ENCODE peak calls at places on chromosomes 12 and 14, in four cellular contexts. D is prostate gland; J is CD8-positive, alpha-beta T cell; A is mesenchymal stem cell. R is an unnamed sample.
A peak's percentile ranks its signal among the peaks of the same experiment; 100 is the strongest.

GRCh38 chr14:69669375-69669774 is 58.0 kb downstream of the SUSD6 start:
- DNase-seq in D (no peak), J (no peak), A (no peak), R (no peak)

GRCh38 chr12:89468017-89468416 is 56.6 kb downstream of the GALNT4 start:
- DNase-seq in D (no peak), J (no peak), A (no peak), R (no peak)

GRCh38 chr12:108605690-108606406 is 8.0 kb upstream of the TMEM119 start:
- DNase-seq in D (no peak), J (no peak), A (no peak), R (peak; percentile 34)

GRCh38 chr14:38291681-38292459 is 36.0 kb upstream of the CLEC14A start:
- DNase-seq in D (no peak), J (no peak), A (peak; percentile 30), R (no peak)

GRCh38 chr12:24469089-24469488 is 479.8 kb downstream of the BCAT1 start:
- DNase-seq in D (no peak), J (no peak), A (no peak), R (no peak)

GRCh38 chr14:92939699-92940098 is 16.7 kb downstream of the CHGA start:
- DNase-seq in D (no peak), J (no peak), A (no peak), R (no peak)

GRCh38 chr12:4037747-4038312 is 164.6 kb upstream of the PARP11 start:
- DNase-seq in D (peak; percentile 59), J (no peak), A (peak; percentile 47), R (peak; percentile 89)

GRCh38 chr14:75068294-75069020 is 984 bp upstream of the ZC2HC1C start:
- DNase-seq in D (no peak), J (no peak), A (no peak), R (no peak)

GRCh38 chr12:51341259-51342007 is 5.0 kb downstream of the CELA1 start:
- DNase-seq in D (peak; percentile 50), J (peak; percentile 83), A (peak; percentile 76), R (peak; percentile 89)

GRCh38 chr12:24349051-24349780 is 399.7 kb upstream of the SOX5 start:
- DNase-seq in D (no peak), J (no peak), A (no peak), R (no peak)

GRCh38 chr12:88336071-88336768 is 194.1 kb downstream of the TMTC3 start:
- DNase-seq in D (no peak), J (no peak), A (no peak), R (no peak)

GRCh38 chr12:12519599-12519998 is 43.1 kb downstream of the DUSP16 start:
- DNase-seq in D (no peak), J (no peak), A (no peak), R (no peak)

GRCh38 chr12:43988838-43989560 is 153.1 kb downstream of the TMEM117 start:
- DNase-seq in D (no peak), J (no peak), A (no peak), R (no peak)

GRCh38 chr14:83825836-83826235 is 1704.1 kb upstream of the FLRT2 start:
- DNase-seq in D (no peak), J (no peak), A (no peak), R (no peak)

GRCh38 chr14:83828406-83828805 is 1701.5 kb upstream of the FLRT2 start:
- DNase-seq in D (no peak), J (no peak), A (no peak), R (no peak)

GRCh38 chr14:83827383-83827782 is 1702.6 kb upstream of the FLRT2 start:
- DNase-seq in D (no peak), J (no peak), A (no peak), R (no peak)

GRCh38 chr14:83826838-83827237 is 1703.1 kb upstream of the FLRT2 start:
- DNase-seq in D (no peak), J (no peak), A (peak; percentile 26), R (no peak)
- H3K9me3 ChIP-seq in D (no peaks in the 10 kb centered on the region), J (no peaks in the 10 kb centered on the region), A (no peaks in the 10 kb centered on the region), R (peaks cover 4% of the 10 kb centered on the region)

GRCh38 chr12:133124674-133125073 is 5.4 kb downstream of the ZNF891 start:
- DNase-seq in D (no peak), J (no peak), A (no peak), R (no peak)
- H3K9me3 ChIP-seq in D (peaks cover 15% of the 10 kb centered on the region), J (peaks cover 60% of the 10 kb centered on the region), A (peaks cover 88% of the 10 kb centered on the region), R (peaks cover 24% of the 10 kb centered on the region)

GRCh38 chr12:73221836-73222235 is 949.7 kb downstream of the TRHDE start:
- DNase-seq in D (no peak), J (no peak), A (no peak), R (no peak)

GRCh38 chr12:73221398-73221797 is 949.2 kb downstream of the TRHDE start:
- DNase-seq in D (no peak), J (no peak), A (no peak), R (no peak)

GRCh38 chr12:73225941-73226340 is 953.8 kb downstream of the TRHDE start:
- DNase-seq in D (no peak), J (no peak), A (no peak), R (no peak)

GRCh38 chr12:73226585-73226984 is 954.4 kb downstream of the TRHDE start:
- DNase-seq in D (no peak), J (no peak), A (no peak), R (no peak)

DNA sequence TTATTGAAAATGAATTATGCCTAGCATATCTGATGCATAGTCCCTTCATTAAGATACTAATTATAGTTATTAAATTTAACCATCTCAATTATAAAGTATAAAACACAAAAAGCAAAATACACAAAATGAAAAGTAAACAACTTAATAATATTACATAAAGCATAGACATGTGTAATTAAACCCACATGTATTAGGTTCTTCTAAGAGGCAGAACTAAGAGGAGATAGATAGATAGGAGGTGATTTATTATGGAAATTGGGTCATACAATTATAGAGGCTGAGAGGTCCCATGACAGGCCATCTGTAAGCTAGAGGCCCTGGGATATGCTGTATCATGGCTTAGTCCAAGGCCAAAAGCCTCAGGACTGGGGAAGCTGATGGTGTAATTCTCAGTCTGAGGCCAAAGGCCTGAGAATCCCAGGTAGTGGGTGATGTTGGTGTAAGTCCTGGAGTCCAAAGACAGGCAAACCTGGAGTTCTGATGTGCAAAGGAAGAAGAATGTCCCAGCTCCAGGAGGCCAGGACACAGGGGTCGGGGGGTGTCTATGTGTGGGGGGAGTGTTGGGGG is 953.3 kb downstream of the TRHDE start:
- DNase-seq in D (no peak), J (no peak), A (no peak), R (no peak)
- H3K9me3 ChIP-seq in D (no peaks in the 10 kb centered on the region), J (no peaks in the 10 kb centered on the region), A (peaks cover 15% of the 10 kb centered on the region), R (peaks cover 2% of the 10 kb centered on the region)

DNA sequence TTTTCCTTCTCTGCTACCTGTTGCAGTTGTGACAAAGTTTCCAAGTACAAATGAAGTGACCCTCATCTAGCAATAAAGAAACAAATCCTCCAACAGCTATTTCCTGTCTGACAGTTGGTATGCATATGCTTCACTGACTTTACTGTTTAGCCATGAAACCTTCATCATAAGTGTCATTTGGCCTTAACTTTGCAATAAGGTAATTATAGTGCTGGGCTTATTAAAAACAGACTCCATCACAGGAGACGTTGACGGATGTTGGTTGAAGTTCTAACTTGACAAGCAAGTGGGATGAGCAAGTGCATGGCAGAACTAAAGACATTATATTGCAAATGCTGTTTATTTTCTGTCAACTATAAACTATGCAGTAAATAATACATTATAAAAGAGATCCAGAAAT is 425.2 kb downstream of the RPS29 start:
- DNase-seq in D (no peak), J (no peak), A (no peak), R (no peak)
- H3K9me3 ChIP-seq in D (no peaks in the 10 kb centered on the region), J (no peaks in the 10 kb centered on the region), A (no peaks in the 10 kb centered on the region), R (no peaks in the 10 kb centered on the region)

DNA sequence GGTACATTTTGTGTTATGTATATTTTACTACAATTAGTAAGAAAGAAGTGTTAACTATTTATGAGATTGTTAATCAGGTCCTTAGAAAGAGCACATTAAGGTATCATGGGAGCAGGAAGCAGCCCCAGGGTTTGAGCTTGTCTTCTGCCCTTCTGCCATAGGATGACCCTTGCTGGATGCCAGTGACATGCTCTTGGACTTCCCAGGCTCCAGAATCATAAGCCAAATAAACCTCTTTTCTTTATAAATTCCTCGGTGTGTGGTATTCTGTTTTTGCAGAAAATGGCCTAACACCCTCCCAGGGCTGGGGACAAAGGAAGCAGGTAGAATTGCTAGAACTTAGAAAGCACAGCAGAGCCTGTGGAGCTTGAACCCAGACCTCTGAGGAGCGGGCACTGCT is 164.7 kb downstream of the VRK1 start:
- DNase-seq in D (no peak), J (no peak), A (no peak), R (no peak)
- H3K9me3 ChIP-seq in D (no peaks in the 10 kb centered on the region), J (no peaks in the 10 kb centered on the region), A (peaks cover 8% of the 10 kb centered on the region), R (peaks cover 2% of the 10 kb centered on the region)